ENCODE peak calls at places on chromosomes 6 and 20, in ten cellular contexts. A is upper lobe of left lung, Y is right lobe of liver, Z is IMR-90, I is gastrocnemius medialis, P is GM12878, J is body of pancreas, D is HCT116, X is heart left ventricle, K is HepG2. T is an unnamed sample.

GRCh38 chr6:162463573-162463972 is 264.0 kb downstream of the PRKN start:
- ATAC-seq in K (no peak), A (no peak), D (no peak), I (peak; percentile 15), X (no peak), Y (no peak), Z (no peak), J (no peak), P (no peak), T (no peak)

GRCh38 chr6:149200282-149200936 is 117.1 kb upstream of the TAB2 start:
- ATAC-seq in J (no peak), Z (no peak), K (no peak), D (no peak), A (no peak), P (no peak), I (no peak), Y (no peak), X (no peak), T (no peak)

GRCh38 chr6:56540950-56541600 is 101.6 kb downstream of the DST start:
- ATAC-seq in I (no peak), Y (peak; percentile 21), J (no peak), Z (no peak), P (no peak), X (no peak), K (peak; percentile 19), D (no peak), A (no peak), T (no peak)

GRCh38 chr6:76639941-76640340 is 567.5 kb upstream of the IMPG1 start:
- ATAC-seq in A (no peak), J (no peak), I (no peak), Z (no peak), Y (no peak), X (no peak), P (no peak), K (no peak), D (no peak), T (no peak)

GRCh38 chr20:62741191-62741676 is 32.6 kb downstream of the NTSR1 start:
- ATAC-seq in K (no peak), Z (no peak), D (no peak), Y (no peak), X (no peak), I (no peak), A (no peak), J (no peak), P (no peak), T (no peak)

GRCh38 chr6:144480518-144480917 is 195.4 kb downstream of the UTRN start:
- ATAC-seq in A (no peak), I (no peak), P (no peak), Y (peak; percentile 19), X (no peak), K (no peak), J (peak; percentile 57), D (no peak), Z (no peak), T (no peak)

GRCh38 chr6:27765028-27765427 is 147.2 kb downstream of the OR2B2 start:
- ATAC-seq in A (no peak), K (no peak), Y (no peak), I (no peak), J (no peak), Z (no peak), X (no peak), P (no peak), D (no peak), T (no peak)

GRCh38 chr6:121314407-121315112 is 19.7 kb downstream of the TBC1D32 start:
- ATAC-seq in K (no peak), D (no peak), Z (no peak), A (no peak), Y (no peak), P (no peak), X (no peak), I (no peak), J (no peak), T (no peak)

GRCh38 chr6:80636689-80637088 is 530.2 kb downstream of the BCKDHB start:
- ATAC-seq in P (no peak), J (no peak), Y (no peak), X (no peak), Z (no peak), A (no peak), K (no peak), I (no peak), D (no peak), T (no peak)

GRCh38 chr6:135008072-135008940 is 46.3 kb downstream of the HBS1L start:
- ATAC-seq in Z (no peak), K (peak; percentile 98), X (no peak), Y (peak; percentile 94), P (peak; percentile 91), I (no peak), A (no peak), D (no peak), J (no peak), T (no peak)

GRCh38 chr20:59392741-59393140 is 92.3 kb downstream of the EDN3 start:
- ATAC-seq in A (no peak), J (no peak), D (no peak), K (no peak), I (no peak), Z (no peak), P (no peak), X (no peak), Y (no peak), T (no peak)

GRCh38 chr6:111483736-111484654 is 977 bp upstream of the REV3L start:
- ATAC-seq in P (peak; percentile 69), K (peak; percentile 82), Y (peak; percentile 73), D (peak; percentile 79), X (peak; percentile 89), J (peak; percentile 88), I (peak; percentile 57), Z (peak; percentile 74), A (peak; percentile 95), T (peak; percentile 88)
- TF ChIP-seq POLR2A in P (peak; percentile 92), K (peak; percentile 99), Y (peak; percentile 94), D (peak; percentile 96), X (no peak), J (peak; percentile 97), I (peak; percentile 98), Z (peak; percentile 97), A (peak; percentile 94), T (peak; percentile 69)

GRCh38 chr6:11977193-11977592 is 34.9 kb upstream of the HIVEP1 start:
- ATAC-seq in Z (no peak), A (no peak), P (peak; percentile 36), X (no peak), Y (no peak), J (no peak), K (no peak), D (no peak), I (no peak), T (no peak)

GRCh38 chr6:11979866-11980265 is 32.2 kb upstream of the HIVEP1 start:
- ATAC-seq in Z (no peak), I (no peak), Y (no peak), X (no peak), A (no peak), D (no peak), P (no peak), K (no peak), J (no peak), T (no peak)

GRCh38 chr6:11976489-11976888 is 35.6 kb upstream of the HIVEP1 start:
- ATAC-seq in X (no peak), P (peak; percentile 56), J (no peak), D (no peak), Z (no peak), I (no peak), Y (no peak), K (no peak), A (no peak), T (no peak)

GRCh38 chr6:11977738-11978137 is 34.4 kb upstream of the HIVEP1 start:
- ATAC-seq in K (no peak), Y (no peak), P (no peak), D (no peak), X (no peak), J (no peak), A (no peak), Z (no peak), I (no peak), T (no peak)

DNA sequence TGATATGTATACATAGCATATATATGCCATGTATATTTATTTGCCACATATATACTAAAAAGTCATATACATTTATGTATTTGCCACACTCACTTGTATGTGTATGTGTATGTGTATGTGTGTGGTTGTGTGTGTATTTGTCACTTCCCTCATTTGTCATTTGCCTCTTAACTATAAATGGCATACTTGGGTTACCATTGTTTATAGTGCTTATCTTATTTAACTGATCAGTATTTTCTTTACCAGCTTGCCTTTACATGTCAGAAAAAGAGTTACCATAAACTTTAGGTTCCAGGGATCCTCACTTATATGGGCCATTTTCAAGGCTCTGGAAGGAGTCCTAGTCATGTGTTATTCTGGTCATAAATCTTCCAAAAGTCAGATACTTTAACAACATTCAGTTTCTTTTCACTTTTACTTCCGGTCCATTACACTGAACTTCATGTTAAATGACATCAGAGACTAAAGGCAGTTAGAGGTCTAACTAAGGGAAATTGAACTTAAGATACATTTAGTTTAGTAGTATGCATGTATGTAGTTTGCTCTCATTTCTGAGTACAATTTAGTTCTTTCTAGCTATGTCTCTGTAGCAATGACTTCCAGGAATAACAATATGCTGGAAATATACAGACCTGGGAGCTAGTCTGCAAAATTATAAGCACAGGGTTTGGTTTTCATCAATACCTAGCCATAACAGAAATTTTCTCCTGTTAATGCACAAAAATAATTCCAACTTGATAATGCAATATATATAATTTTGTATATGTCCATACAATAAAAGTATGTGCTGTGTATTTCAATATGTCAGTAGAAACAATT is 33.7 kb upstream of the HIVEP1 start:
- ATAC-seq in A (no peak), J (no peak), X (no peak), D (no peak), P (peak; percentile 66), I (no peak), Y (no peak), Z (no peak), K (no peak), T (no peak)
- TF ChIP-seq POLR2A in A (no peak), J (no peak), X (no peak), D (no peak), P (no peak), I (no peak), Y (no peak), Z (no peak), K (no peak), T (no peak)

GRCh38 chr6:110513001-110513400 is 36.6 kb upstream of the SLC22A16 start:
- ATAC-seq in D (no peak), X (no peak), P (no peak), I (no peak), J (peak; percentile 48), A (no peak), K (no peak), Z (no peak), Y (peak; percentile 29), T (no peak)

GRCh38 chr6:110514818-110515217 is 38.4 kb upstream of the SLC22A16 start:
- ATAC-seq in J (no peak), Y (no peak), K (no peak), D (no peak), Z (no peak), A (no peak), X (no peak), P (peak; percentile 37), I (no peak), T (no peak)

GRCh38 chr6:110511401-110511800 is 35.0 kb upstream of the SLC22A16 start:
- ATAC-seq in Y (no peak), I (no peak), J (no peak), P (no peak), A (no peak), X (no peak), K (no peak), D (no peak), Z (no peak), T (no peak)

GRCh38 chr6:110509617-110510231 is 33.3 kb upstream of the SLC22A16 start:
- ATAC-seq in Z (peak; percentile 81), A (no peak), X (no peak), D (peak; percentile 91), Y (peak; percentile 74), K (no peak), P (no peak), I (no peak), J (no peak), T (no peak)
- TF ChIP-seq POLR2A in Z (no peak), A (no peak), X (no peak), D (no peak), Y (no peak), K (no peak), P (no peak), I (no peak), J (no peak), T (no peak)

GRCh38 chr20:64051532-64052325 is 2.3 kb upstream of the SOX18 start:
- ATAC-seq in X (peak; percentile 56), D (no peak), K (no peak), I (peak; percentile 39), J (peak; percentile 38), A (peak; percentile 54), Z (no peak), Y (peak; percentile 17), P (no peak), T (peak; percentile 61)
- TF ChIP-seq POLR2A in X (no peak), D (no peak), K (no peak), I (peak; percentile 55), J (peak; percentile 19), A (peak; percentile 44), Z (no peak), Y (peak; percentile 15), P (no peak), T (no peak)